ENCODE peak calls at places on chromosome 11, in five cellular contexts. Q is right lobe of liver; I is sciatic nerve; A is activated CD8-positive, alpha-beta T cell treated with anti-CD3 and anti-CD28 coated beads for 36 hours; G is activated CD8-positive, alpha-beta memory T cell treated with anti-CD3 and anti-CD28 coated beads, Interleukin-2, amount 10 ng/mL, durations not matched to agents 7 days and 5 days. M is an unnamed sample.

GRCh38 chr11:80281194-80281593 is 840.4 kb upstream of the TENM4 start:
- ATAC-seq in I (no peak), A (no peak), G (no peak), Q (no peak), M (no peak)

GRCh38 chr11:93728792-93729128 is 12.5 kb downstream of the TAF1D start:
- ATAC-seq in G (no peak), Q (no peak), A (no peak), I (no peak), M (no peak)

GRCh38 chr11:6237271-6237670 is 1.6 kb upstream of the CNGA4 start:
- ATAC-seq in I (no peak), A (no peak), G (no peak), Q (no peak), M (no peak)

GRCh38 chr11:130451261-130452019 is 3.0 kb downstream of the ADAMTS15 start:
- ATAC-seq in A (no peak), G (no peak), I (peak), Q (no peak), M (no peak)

GRCh38 chr11:45646275-45646970 is 19.0 kb downstream of the CHST1 start:
- ATAC-seq in I (no peak), G (peak), Q (peak), A (peak), M (peak)

GRCh38 chr11:45810431-45811108 is 5.6 kb downstream of the SLC35C1 start:
- ATAC-seq in I (no peak), G (no peak), Q (no peak), A (no peak), M (no peak)

GRCh38 chr11:9875862-9876261 is 212.0 kb downstream of the SWAP70 start:
- ATAC-seq in G (no peak), A (no peak), I (peak), Q (no peak), M (no peak)

GRCh38 chr11:131888230-131888826 is 517.9 kb downstream of the NTM start:
- ATAC-seq in A (no peak), Q (no peak), I (peak), G (no peak), M (no peak)

GRCh38 chr11:34426766-34427170 is 12.0 kb upstream of the CAT start:
- ATAC-seq in I (peak), G (no peak), A (no peak), Q (peak), M (no peak)

GRCh38 chr11:66322732-66323427 is 6.0 kb upstream of the CD248 start:
- ATAC-seq in Q (no peak), A (no peak), G (no peak), I (peak), M (no peak)

GRCh38 chr11:79117488-79117887 is 323.3 kb downstream of the TENM4 start:
- ATAC-seq in I (no peak), G (no peak), Q (no peak), A (no peak), M (no peak)

GRCh38 chr11:46285173-46285572 is 7.7 kb downstream of the CREB3L1 start:
- ATAC-seq in A (no peak), Q (no peak), I (peak), G (no peak), M (no peak)